ENCODE peak calls at places on chromosomes 7 and 10, in eight cellular contexts. D, E, G, R, B, J, S and H are unnamed samples.

GRCh38 chr10:113945075-113945686 is 90.7 kb downstream of the NHLRC2 start:
- DNase-seq in D (no peak), E (no peak), G (no peak), R (no peak), B (no peak), J (no peak), S (peak), H (peak)

GRCh38 chr7:101702362-101702850 is 73.3 kb upstream of the MYL10 start:
- DNase-seq in D (no peak), E (no peak), G (no peak), R (no peak), B (no peak), J (no peak), S (no peak), H (peak)

GRCh38 chr7:17234398-17235021 is 63.9 kb upstream of the AHR start:
- DNase-seq in D (peak), E (no peak), G (no peak), R (peak), B (peak), J (no peak), S (peak), H (peak)

GRCh38 chr10:69847883-69848282 is 46.2 kb downstream of the COL13A1 start:
- DNase-seq in D (no peak), E (no peak), G (no peak), R (no peak), B (no peak), J (no peak), S (no peak), H (no peak)

GRCh38 chr10:46282460-46283216 is 4.2 kb upstream of the ANTXRL start:
- DNase-seq in D (peak), E (no peak), G (no peak), R (peak), B (peak), J (peak), S (peak), H (peak)

GRCh38 chr10:72038458-72039001 is 49.8 kb downstream of the SPOCK2 start:
- DNase-seq in D (no peak), E (no peak), G (no peak), R (no peak), B (no peak), J (no peak), S (no peak), H (no peak)

GRCh38 chr10:21527634-21528451 is 2.4 kb upstream of the SKIDA1 start:
- DNase-seq in D (no peak), E (no peak), G (no peak), R (no peak), B (no peak), J (no peak), S (peak), H (no peak)

GRCh38 chr10:35369049-35369760 is 32.9 kb downstream of the CCNY start:
- DNase-seq in D (no peak), E (no peak), G (no peak), R (no peak), B (no peak), J (no peak), S (peak), H (no peak)

GRCh38 chr10:94178475-94179251 is 184.1 kb downstream of the NOC3L start:
- DNase-seq in D (no peak), E (no peak), G (no peak), R (no peak), B (no peak), J (no peak), S (peak), H (no peak)

GRCh38 chr10:91312031-91312733 is 91.7 kb downstream of the PCGF5 start:
- DNase-seq in D (no peak), E (no peak), G (no peak), R (no peak), B (no peak), J (no peak), S (no peak), H (no peak)

GRCh38 chr10:51733061-51733460 is 33.7 kb upstream of the CSTF2T start:
- DNase-seq in D (no peak), E (no peak), G (no peak), R (no peak), B (no peak), J (no peak), S (no peak), H (no peak)

GRCh38 chr10:43123361-43124093 is 14.7 kb upstream of the CSGALNACT2 start:
- DNase-seq in D (no peak), E (no peak), G (no peak), R (no peak), B (no peak), J (no peak), S (no peak), H (no peak)

GRCh38 chr7:83119496-83119895 is 43.2 kb downstream of the PCLO start:
- DNase-seq in D (no peak), E (no peak), G (no peak), R (no peak), B (no peak), J (no peak), S (no peak), H (no peak)

GRCh38 chr10:34584164-34584563 is 230.9 kb downstream of the PARD3 start:
- DNase-seq in D (no peak), E (no peak), G (no peak), R (no peak), B (no peak), J (no peak), S (no peak), H (no peak)

GRCh38 chr7:17298840-17299476 is 506 bp downstream of the AHR start:
- DNase-seq in D (peak), E (peak), G (no peak), R (peak), B (peak), J (peak), S (peak), H (peak)

GRCh38 chr7:771241-772004 is 44.3 kb upstream of the PRKAR1B start:
- DNase-seq in D (no peak), E (no peak), G (no peak), R (no peak), B (no peak), J (peak), S (peak), H (peak)

GRCh38 chr10:44965651-44966097 is 6.1 kb downstream of the RASSF4 start:
- DNase-seq in D (no peak), E (no peak), G (no peak), R (no peak), B (no peak), J (no peak), S (no peak), H (peak)

GRCh38 chr7:28055161-28055544 is 125.4 kb downstream of the JAZF1 start:
- DNase-seq in D (no peak), E (no peak), G (no peak), R (no peak), B (no peak), J (no peak), S (no peak), H (no peak)

GRCh38 chr7:27453702-27454405 is 208.8 kb downstream of the HIBADH start:
- DNase-seq in D (no peak), E (no peak), G (no peak), R (no peak), B (no peak), J (no peak), S (peak), H (no peak)

GRCh38 chr7:157687158-157687557 is 350.4 kb downstream of the DNAJB6 start:
- DNase-seq in D (no peak), E (no peak), G (no peak), R (no peak), B (no peak), J (no peak), S (no peak), H (no peak)

GRCh38 chr10:33052915-33053810 is 95.1 kb upstream of the ITGB1 start:
- DNase-seq in D (no peak), E (no peak), G (no peak), R (no peak), B (no peak), J (no peak), S (no peak), H (no peak)

GRCh38 chr10:53601260-53601875 is 828.8 kb upstream of the MBL2 start:
- DNase-seq in D (no peak), E (no peak), G (peak), R (no peak), B (no peak), J (no peak), S (peak), H (no peak)

GRCh38 chr10:101292194-101293006 is 61.6 kb upstream of the BTRC start:
- DNase-seq in D (no peak), E (no peak), G (no peak), R (no peak), B (no peak), J (no peak), S (peak), H (no peak)

GRCh38 chr7:67423058-67423457 is 426.4 kb downstream of the TYW1 start:
- DNase-seq in D (no peak), E (no peak), G (peak), R (no peak), B (no peak), J (no peak), S (no peak), H (no peak)